ENCODE peak calls at places on chromosomes 11 and 22, in four cellular contexts. C is IMR-90, O is HepG2, V is A549. S is an unnamed sample.
A peak's percentile ranks its signal among the peaks of the same experiment; 100 is the strongest.

GRCh38 chr11:18394928-18395734 is 768 bp downstream of the LDHA start:
- DNase-seq in O (no peak), V (peak; percentile 21), C (peak; percentile 3), S (peak; percentile 11)

GRCh38 chr22:40673017-40673416 is 6.3 kb upstream of the MCHR1 start:
- DNase-seq in V (no peak), C (no peak), O (no peak), S (no peak)

GRCh38 chr11:76891285-76891684 is 30.6 kb downstream of the ACER3 start:
- DNase-seq in C (no peak), V (no peak), O (no peak), S (no peak)

GRCh38 chr22:25282671-25283561 is 63.5 kb downstream of the CRYBB2 start:
- DNase-seq in V (no peak), O (no peak), C (no peak), S (no peak)

GRCh38 chr22:20106205-20106848 is 9.6 kb upstream of the RANBP1 start:
- DNase-seq in O (no peak), V (no peak), C (no peak), S (no peak)

GRCh38 chr11:45894555-45895247 is 9.2 kb downstream of the MAPK8IP1 start:
- DNase-seq in V (no peak), C (no peak), O (no peak), S (no peak)

GRCh38 chr22:35376728-35377472 is 4.0 kb upstream of the HMOX1 start:
- DNase-seq in V (peak; percentile 96), O (peak; percentile 92), C (peak; percentile 99), S (peak; percentile 98)

GRCh38 chr11:10931761-10932700 is 74.2 kb upstream of the ZBED5 start:
- DNase-seq in O (no peak), C (no peak), V (peak; percentile 55), S (no peak)

GRCh38 chr11:82858556-82859091 is 41.6 kb downstream of the PRCP start:
- DNase-seq in O (no peak), C (peak; percentile 71), V (peak; percentile 8), S (no peak)

GRCh38 chr11:103927535-103927934 is 108.9 kb upstream of the DDI1 start:
- DNase-seq in V (peak; percentile 36), O (no peak), C (peak; percentile 58), S (no peak)

GRCh38 chr11:118916842-118917388 is 8.8 kb downstream of the BCL9L start:
- DNase-seq in O (peak; percentile 54), V (peak; percentile 81), C (peak; percentile 75), S (peak; percentile 74)

GRCh38 chr22:48705159-48705916 is 1122.3 kb downstream of the BRD1 start:
- DNase-seq in O (peak; percentile 34), V (no peak), C (no peak), S (no peak)

GRCh38 chr11:128361451-128362020 is 225.8 kb downstream of the ETS1 start:
- DNase-seq in C (peak; percentile 92), V (no peak), O (no peak), S (peak; percentile 28)

GRCh38 chr11:70027451-70027850 is 50.7 kb upstream of the ANO1 start:
- DNase-seq in V (no peak), O (no peak), C (no peak), S (no peak)

GRCh38 chr22:42091446-42091764 is 833 bp upstream of the NDUFA6 start:
- DNase-seq in C (no peak), V (no peak), O (no peak), S (no peak)

GRCh38 chr22:27662359-27663030 is 139.1 kb downstream of the MN1 start:
- DNase-seq in C (no peak), V (no peak), O (peak; percentile 47), S (peak; percentile 44)

GRCh38 chr11:66283461-66284105 is 5.4 kb downstream of the YIF1A start:
- DNase-seq in O (no peak), C (no peak), V (no peak), S (no peak)

GRCh38 chr11:124920870-124921609 is 2.0 kb downstream of the HEPN1 start:
- DNase-seq in V (peak; percentile 45), O (no peak), C (peak; percentile 47), S (peak; percentile 45)

GRCh38 chr11:76369406-76369805 is 11.5 kb downstream of the THAP12 start:
- DNase-seq in O (no peak), C (no peak), V (no peak), S (peak; percentile 89)

GRCh38 chr11:94183886-94184264 is 55.2 kb downstream of the PANX1 start:
- DNase-seq in C (peak; percentile 67), V (peak; percentile 73), O (peak; percentile 33), S (peak; percentile 82)

GRCh38 chr22:44424867-44425351 is 73.1 kb downstream of the RTL6 start:
- DNase-seq in C (no peak), V (no peak), O (no peak), S (peak; percentile 52)

GRCh38 chr22:19875531-19876313 is 21.0 kb upstream of the GNB1L start:
- DNase-seq in C (no peak), O (no peak), V (no peak), S (no peak)

GRCh38 chr11:1751999-1752906 is 1.9 kb upstream of the IFITM10 start:
- DNase-seq in V (no peak), O (no peak), C (no peak), S (no peak)

GRCh38 chr11:56152333-56152732 is 7.8 kb downstream of the OR8K5 start:
- DNase-seq in C (no peak), V (peak; percentile 29), O (no peak), S (no peak)

GRCh38 chr11:20762980-20763379 is 93.6 kb downstream of the NELL1 start:
- DNase-seq in O (no peak), C (no peak), V (no peak), S (no peak)

GRCh38 chr11:1302461-1303073 is 6.9 kb downstream of the TOLLIP start:
- DNase-seq in V (no peak), C (no peak), O (peak; percentile 65), S (peak; percentile 74)

GRCh38 chr22:43152355-43153071 is 1.2 kb downstream of the TSPO start:
- DNase-seq in C (peak; percentile 22), O (no peak), V (peak; percentile 55), S (peak; percentile 75)

GRCh38 chr11:83972536-83972935 is 686.4 kb upstream of the CCDC90B start:
- DNase-seq in O (no peak), C (no peak), V (no peak), S (no peak)

DNA sequence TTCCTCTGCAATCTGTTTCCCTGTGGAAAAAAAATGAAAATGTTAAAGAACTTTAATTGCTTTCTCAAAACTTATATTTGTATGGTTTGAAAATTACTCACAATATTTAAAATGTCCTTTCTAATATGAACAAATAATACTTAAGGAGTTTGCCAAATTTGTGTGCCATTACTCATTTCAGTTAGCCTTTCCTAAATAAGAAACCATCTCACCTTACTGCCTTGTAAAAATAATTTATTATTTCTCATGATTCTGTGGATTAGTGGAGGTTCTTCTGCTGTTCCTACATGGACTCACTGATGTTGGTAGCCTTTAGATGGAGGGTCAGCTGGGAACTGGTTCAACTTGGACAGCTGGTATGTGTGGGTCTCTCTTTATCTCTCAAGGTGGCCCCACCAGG is 428.6 kb downstream of the CNTN5 start:
- DNase-seq in C (no peak), V (no peak), O (no peak), S (no peak)
- H3K9me3 ChIP-seq in C (no peaks in the 10 kb centered on the region), V (no peaks in the 10 kb centered on the region), O (no peaks in the 10 kb centered on the region), S (no peaks in the 10 kb centered on the region)

GRCh38 chr11:73152861-73153483 is 10.9 kb upstream of the FCHSD2 start:
- DNase-seq in O (no peak), V (no peak), C (no peak), S (no peak)
- TF ChIP-seq POLR2A in O (no peak), V (no peak), C (no peak), S (no peak)

GRCh38 chr22:47389201-47389600 is 626.8 kb downstream of the TBC1D22A start:
- DNase-seq in C (no peak), O (no peak), V (no peak), S (no peak)

GRCh38 chr22:47388331-47388730 is 625.9 kb downstream of the TBC1D22A start:
- DNase-seq in O (no peak), C (no peak), V (no peak), S (no peak)

GRCh38 chr22:47388778-47389177 is 626.3 kb downstream of the TBC1D22A start:
- DNase-seq in C (no peak), O (no peak), V (no peak), S (no peak)

GRCh38 chr22:47384977-47385376 is 622.5 kb downstream of the TBC1D22A start:
- DNase-seq in V (no peak), O (no peak), C (no peak), S (no peak)

GRCh38 chr22:47386812-47387510 is 624.5 kb downstream of the TBC1D22A start:
- DNase-seq in C (no peak), O (no peak), V (no peak), S (no peak)
- H3K9me3 ChIP-seq in C (peaks cover 17% of the 10 kb centered on the region), O (no peaks in the 10 kb centered on the region), V (no peaks in the 10 kb centered on the region), S (no peaks in the 10 kb centered on the region)

GRCh38 chr11:67648796-67649613 is 1.5 kb downstream of the ACY3 start:
- DNase-seq in V (no peak), C (no peak), O (no peak), S (no peak)
- TF ChIP-seq POLR2A in V (no peak), C (no peak), O (no peak), S (no peak)

DNA sequence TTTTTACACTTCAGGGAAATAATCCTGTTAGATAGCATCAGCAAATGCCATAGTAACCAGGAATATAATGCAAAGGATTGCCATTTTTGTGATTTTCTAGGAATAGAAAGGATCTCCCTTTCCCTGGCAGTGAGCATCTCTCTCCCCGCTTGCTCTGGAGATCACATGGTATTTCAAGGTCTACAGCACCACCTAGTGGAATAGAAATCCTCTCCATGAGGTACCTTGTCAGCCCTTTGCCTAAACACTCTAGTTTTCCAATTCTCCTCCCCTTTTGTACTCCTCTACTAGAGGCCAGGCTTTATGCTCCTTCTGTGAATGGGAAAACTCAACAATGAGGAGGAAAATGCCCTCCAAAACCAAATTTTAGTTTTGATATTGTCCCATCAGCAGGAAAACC is 78.4 kb downstream of the XRRA1 start:
- DNase-seq in O (peak; percentile 60), C (peak; percentile 66), V (peak; percentile 74), S (no peak)
- H3K9me3 ChIP-seq in O (peaks cover 55% of the 10 kb centered on the region), C (peaks cover 43% of the 10 kb centered on the region), V (peaks cover 31% of the 10 kb centered on the region), S (peaks cover 72% of the 10 kb centered on the region)

S was measured in body of pancreas.